ENCODE peak calls at places on chromosomes 11 and 22, in four cellular contexts. F is astrocyte of the hippocampus; U is activated CD8-positive, alpha-beta memory T cell treated with anti-CD3 and anti-CD28 coated beads, Interleukin-2, amount 50 U/mL, for 48 hours; S is upper lobe of left lung. O is an unnamed sample.

GRCh38 chr11:64688534-64688982 is 34.4 kb downstream of the NRXN2 start:
- DNase-seq in U (peak), F (peak), S (peak), O (peak)

GRCh38 chr11:134949121-134949591 is 537.1 kb upstream of the B3GAT1 start:
- DNase-seq in S (no peak), F (peak), U (no peak), O (no peak)

GRCh38 chr22:27990879-27991278 is 71.8 kb upstream of the PITPNB start:
- DNase-seq in F (no peak), U (peak), S (no peak), O (no peak)

GRCh38 chr11:3139086-3139440 is 26.0 kb downstream of the OSBPL5 start:
- DNase-seq in S (no peak), U (no peak), F (no peak), O (no peak)

GRCh38 chr11:44858796-44859527 is 91.7 kb downstream of the TP53I11 start:
- DNase-seq in S (no peak), U (no peak), F (peak), O (no peak)

GRCh38 chr11:114075891-114076441 is 16.5 kb downstream of the ZBTB16 start:
- DNase-seq in S (peak), F (peak), U (no peak), O (peak)

GRCh38 chr22:46247443-46247975 is 2.6 kb downstream of the CDPF1 start:
- DNase-seq in S (no peak), F (no peak), U (no peak), O (no peak)

GRCh38 chr11:43825217-43825816 is 55.3 kb upstream of the ALKBH3 start:
- DNase-seq in F (peak), U (no peak), S (no peak), O (peak)

GRCh38 chr22:41636467-41636866 is 15.4 kb downstream of the XRCC6 start:
- DNase-seq in S (no peak), U (no peak), F (peak), O (no peak)

GRCh38 chr11:76808996-76809395 is 25.8 kb downstream of the TSKU start:
- DNase-seq in U (peak), S (peak), F (no peak), O (no peak)

GRCh38 chr22:41799486-41800347 is 762 bp upstream of the CCDC134 start:
- DNase-seq in F (peak), S (peak), U (peak), O (no peak)

GRCh38 chr11:134069996-134070845 is 1.3 kb downstream of the JAM3 start:
- DNase-seq in F (no peak), U (no peak), S (no peak), O (no peak)

GRCh38 chr11:21839870-21840269 is 353.0 kb upstream of the ANO5 start:
- DNase-seq in S (no peak), U (no peak), F (no peak), O (no peak)

GRCh38 chr11:125317416-125317815 is 152.9 kb downstream of the PKNOX2 start:
- DNase-seq in F (no peak), S (no peak), U (no peak), O (no peak)

GRCh38 chr11:112665291-112665690 is 295.9 kb upstream of the NCAM1 start:
- DNase-seq in F (no peak), S (no peak), U (no peak), O (no peak)

GRCh38 chr11:71946144-71946571 is 17.3 kb downstream of the RNF121 start:
- DNase-seq in F (peak), U (no peak), S (no peak), O (no peak)

GRCh38 chr11:120172054-120172881 is 34.4 kb upstream of the TRIM29 start:
- DNase-seq in F (peak), U (peak), S (peak), O (peak)

GRCh38 chr11:78380615-78381029 is 37.0 kb downstream of the GAB2 start:
- DNase-seq in F (no peak), U (no peak), S (no peak), O (no peak)

GRCh38 chr11:134574947-134575346 is 162.9 kb upstream of the B3GAT1 start:
- DNase-seq in U (peak), S (no peak), F (no peak), O (no peak)

GRCh38 chr22:46588279-46589140 is 31.7 kb upstream of the GRAMD4 start:
- DNase-seq in S (peak), U (no peak), F (no peak), O (no peak)

GRCh38 chr22:24996420-24996952 is 44.0 kb downstream of the KIAA1671 start:
- DNase-seq in F (peak), S (no peak), U (no peak), O (no peak)

GRCh38 chr11:9575531-9576240 is 2.2 kb downstream of the WEE1 start:
- DNase-seq in F (no peak), U (no peak), S (no peak), O (no peak)

GRCh38 chr11:65217441-65218423 is 36.0 kb downstream of the CAPN1 start:
- DNase-seq in S (no peak), U (peak), F (no peak), O (no peak)

GRCh38 chr11:87463486-87464102 is 425.9 kb downstream of the TMEM135 start:
- DNase-seq in U (no peak), S (no peak), F (peak), O (no peak)

GRCh38 chr11:12329169-12329568 is 48.2 kb upstream of the PARVA start:
- DNase-seq in F (no peak), U (no peak), S (no peak), O (no peak)

GRCh38 chr22:49218142-49218541 is 609.5 kb downstream of the BRD1 start:
- DNase-seq in S (peak), F (no peak), U (peak), O (no peak)

O was measured in B cell.